ENCODE peak calls at places on chromosomes 5 and 9, in eight cellular contexts. C is GM12865, S is GM10248, R is tibial nerve, E is fibroblast of pulmonary artery, Z is thoracic aorta, L is AG09309, I is progenitor cell of endocrine pancreas. U is an unnamed sample.

GRCh38 chr9:127598839-127599549 is 13.1 kb upstream of the STXBP1 start:
- DNase-seq in Z (no peak), L (no peak), S (no peak), E (no peak), R (no peak), I (no peak), C (no peak), U (no peak)

GRCh38 chr5:138179277-138179857 is 455 bp downstream of the KIF20A start:
- DNase-seq in E (no peak), R (no peak), I (no peak), S (no peak), L (no peak), C (peak), Z (no peak), U (peak)

GRCh38 chr9:122468735-122469134 is 9.0 kb downstream of the OR1J1 start:
- DNase-seq in I (no peak), R (no peak), L (peak), S (no peak), Z (no peak), C (no peak), E (peak), U (no peak)

GRCh38 chr5:69416699-69417098 is 1.8 kb downstream of the MARVELD2 start:
- DNase-seq in L (no peak), C (no peak), Z (no peak), R (no peak), I (no peak), S (no peak), E (no peak), U (no peak)

GRCh38 chr9:120966005-120966369 is 39.4 kb upstream of the TRAF1 start:
- DNase-seq in Z (no peak), S (no peak), E (no peak), I (no peak), L (no peak), R (peak), C (no peak), U (no peak)

GRCh38 chr5:138760448-138761110 is 7.4 kb downstream of the CTNNA1 start:
- DNase-seq in S (no peak), I (no peak), E (no peak), Z (no peak), R (no peak), C (no peak), L (no peak), U (no peak)

GRCh38 chr5:96901384-96901783 is 25.1 kb downstream of the ERAP2 start:
- DNase-seq in R (no peak), E (no peak), C (peak), L (no peak), Z (no peak), I (no peak), S (no peak), U (no peak)

GRCh38 chr9:136722969-136723356 is 10.6 kb downstream of the DIPK1B start:
- DNase-seq in S (no peak), L (no peak), I (no peak), R (no peak), C (no peak), E (no peak), Z (no peak), U (no peak)

GRCh38 chr9:107872457-107873192 is 383.1 kb upstream of the KLF4 start:
- DNase-seq in L (no peak), R (no peak), I (no peak), E (no peak), S (no peak), Z (no peak), C (no peak), U (no peak)

GRCh38 chr9:94056442-94056974 is 27.8 kb upstream of the PTPDC1 start:
- DNase-seq in E (peak), Z (no peak), I (no peak), L (peak), C (peak), R (peak), S (no peak), U (no peak)

GRCh38 chr9:14212116-14212515 is 101.8 kb downstream of the NFIB start:
- DNase-seq in L (no peak), Z (no peak), I (no peak), S (no peak), E (no peak), R (no peak), C (no peak), U (no peak)

GRCh38 chr5:159935946-159936345 is 19.7 kb downstream of the ADRA1B start:
- DNase-seq in I (no peak), C (no peak), Z (no peak), R (no peak), E (no peak), L (no peak), S (no peak), U (no peak)

GRCh38 chr9:76591256-76591950 is 132.4 kb downstream of the GCNT1 start:
- DNase-seq in C (no peak), R (no peak), Z (no peak), I (no peak), S (no peak), L (peak), E (peak), U (no peak)

GRCh38 chr9:123375725-123376132 is 19.7 kb downstream of the CRB2 start:
- DNase-seq in C (no peak), E (no peak), I (no peak), R (no peak), L (no peak), S (no peak), Z (no peak), U (no peak)

GRCh38 chr9:113675475-113675941 is 200.6 kb upstream of the ZNF618 start:
- DNase-seq in C (no peak), R (peak), E (peak), L (peak), Z (peak), S (no peak), I (no peak), U (no peak)

GRCh38 chr5:126484248-126484647 is 61.0 kb downstream of the GRAMD2B start:
- DNase-seq in R (no peak), I (no peak), S (no peak), L (no peak), E (no peak), C (no peak), Z (no peak), U (no peak)

GRCh38 chr5:147437161-147437596 is 72.7 kb downstream of the DPYSL3 start:
- DNase-seq in Z (no peak), L (no peak), R (no peak), S (no peak), E (peak), C (no peak), I (no peak), U (no peak)

GRCh38 chr9:2065704-2066103 is 50.6 kb downstream of the SMARCA2 start:
- DNase-seq in I (no peak), Z (no peak), L (no peak), S (no peak), C (no peak), E (no peak), R (no peak), U (no peak)

DNA sequence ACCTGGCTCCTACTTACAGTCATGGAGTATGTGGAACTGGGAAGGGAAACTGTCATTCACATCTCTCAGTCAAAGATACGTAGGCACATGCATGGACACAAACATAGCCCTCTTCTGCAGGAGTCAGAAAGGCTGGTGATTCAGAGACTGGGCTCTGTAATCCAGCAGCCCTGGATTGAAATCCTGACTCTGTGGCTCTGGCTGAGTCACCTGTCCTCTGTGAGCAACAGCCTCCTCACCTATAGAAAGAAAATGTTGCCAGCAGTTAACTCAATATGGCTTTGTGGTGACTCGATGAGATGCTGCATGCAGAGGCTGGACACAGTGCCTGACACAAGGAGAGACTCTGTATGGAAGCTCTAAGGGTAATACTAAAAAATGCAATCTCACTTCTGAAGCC is 23.8 kb upstream of the CDKN2AIPNL start:
- DNase-seq in S (no peak), I (no peak), R (no peak), C (no peak), Z (no peak), E (peak), L (no peak), U (peak)
- TF ChIP-seq CTCF in S (no peak), I (no peak), R (no peak), C (no peak), Z (no peak), E (no peak), L (no peak), U (no peak)

GRCh38 chr5:134438641-134439621 is 27.2 kb upstream of the CDKN2AIPNL start:
- DNase-seq in L (peak), Z (no peak), E (peak), C (no peak), S (no peak), I (no peak), R (peak), U (no peak)
- TF ChIP-seq CTCF in L (no peak), Z (no peak), E (no peak), C (no peak), S (no peak), I (no peak), R (no peak), U (no peak)

DNA sequence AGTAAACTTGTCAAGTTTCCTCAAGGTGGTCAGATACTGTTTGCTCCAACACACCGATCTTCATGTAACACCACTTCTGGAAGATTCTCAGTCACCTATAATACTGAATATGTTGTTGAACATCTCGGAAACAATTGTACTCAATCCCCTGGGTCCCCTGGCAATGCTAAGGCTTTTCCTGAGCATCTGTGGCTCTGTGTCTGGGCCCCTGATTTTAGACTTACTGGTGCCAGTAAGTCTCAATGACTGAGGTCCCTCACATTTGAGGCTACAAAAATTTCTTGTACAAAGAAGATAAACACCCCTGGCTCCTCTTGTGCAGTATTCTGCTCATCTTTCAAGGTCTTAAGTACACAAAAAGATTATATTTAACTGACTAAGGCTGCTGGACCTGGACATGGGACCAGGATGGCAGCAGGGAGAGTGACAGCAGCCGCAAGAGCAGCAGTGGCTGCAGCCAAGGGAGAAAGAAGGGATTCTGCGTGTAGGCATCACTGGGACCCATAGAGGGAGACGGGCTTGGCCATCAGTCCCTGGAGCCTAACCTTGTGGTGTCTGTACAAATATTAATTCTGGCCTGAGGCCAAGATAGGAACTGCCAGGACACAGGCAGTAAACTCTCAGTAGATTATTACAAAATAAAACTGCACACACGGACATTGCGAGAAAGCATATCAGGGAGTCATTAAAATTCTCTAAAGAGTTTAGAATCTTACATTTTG is 49.0 kb upstream of the TNPO1 start:
- DNase-seq in S (no peak), L (no peak), C (no peak), I (no peak), Z (no peak), R (no peak), E (no peak), U (no peak)
- TF ChIP-seq CTCF in S (no peak), L (no peak), C (no peak), I (no peak), Z (no peak), R (no peak), E (no peak), U (no peak)

DNA sequence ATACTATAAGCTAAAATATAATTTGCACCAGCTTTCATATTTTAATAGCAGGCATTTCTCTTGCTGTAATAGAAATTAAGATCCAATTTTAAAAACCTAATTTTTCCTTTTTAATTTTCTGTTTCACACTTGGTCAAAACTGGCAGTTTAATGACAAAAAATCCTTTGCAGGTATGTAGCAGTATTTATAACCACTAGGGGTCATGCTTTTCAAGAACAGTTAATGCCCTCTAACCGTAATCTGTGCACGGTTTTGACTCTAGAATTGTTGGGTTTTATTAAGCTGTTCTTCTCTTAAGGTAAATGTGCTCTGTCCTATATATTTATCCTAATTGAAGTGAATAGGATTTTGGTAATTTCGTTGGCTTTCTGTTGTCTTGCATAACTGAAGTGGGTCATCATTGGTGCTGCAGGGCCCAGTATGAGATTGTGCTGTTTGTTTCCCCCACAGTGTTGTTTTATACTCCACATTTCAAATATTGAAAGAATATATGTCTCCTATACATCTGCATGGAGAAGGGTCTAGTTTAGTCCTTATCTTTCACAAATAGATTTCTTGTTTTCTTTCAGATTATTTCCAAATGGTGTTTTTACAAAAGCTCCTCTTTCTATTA is 107.4 kb downstream of the SCAMP1 start:
- DNase-seq in S (peak), C (peak), L (peak), I (no peak), Z (no peak), R (no peak), E (peak), U (no peak)
- TF ChIP-seq CTCF in S (peak), C (peak), L (peak), I (peak), Z (peak), R (peak), E (peak), U (peak)

GRCh38 chr5:25858019-25858418 is 1180.4 kb downstream of the CDH9 start:
- DNase-seq in S (no peak), Z (no peak), E (no peak), I (no peak), C (no peak), R (no peak), L (no peak), U (no peak)

GRCh38 chr5:25863811-25864210 is 1174.6 kb downstream of the CDH9 start:
- DNase-seq in I (no peak), S (no peak), Z (no peak), E (no peak), C (no peak), L (no peak), R (no peak), U (no peak)

DNA sequence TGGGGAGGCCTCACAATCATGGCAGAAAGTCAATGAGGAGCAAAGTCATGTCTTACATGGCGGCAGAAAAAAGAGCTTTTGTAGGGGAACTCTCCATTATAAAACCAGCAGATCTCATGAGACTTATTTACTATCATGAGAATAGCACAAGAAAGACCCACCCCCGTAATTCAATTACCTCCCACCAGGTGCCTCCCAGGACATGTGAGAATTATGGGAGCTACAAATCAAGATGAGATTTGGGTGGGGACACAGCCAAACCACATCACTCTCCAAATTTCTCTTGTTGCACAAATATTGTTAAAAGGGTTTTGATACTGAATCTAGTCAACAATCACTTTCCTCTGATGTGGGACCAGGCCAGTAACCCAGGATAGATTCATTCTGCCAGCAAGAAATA is 1176.1 kb downstream of the CDH9 start:
- DNase-seq in L (no peak), S (no peak), I (no peak), R (no peak), E (no peak), C (no peak), Z (no peak), U (peak)
- TF ChIP-seq CTCF in L (no peak), S (no peak), I (peak), R (no peak), E (no peak), C (no peak), Z (no peak), U (no peak)

DNA sequence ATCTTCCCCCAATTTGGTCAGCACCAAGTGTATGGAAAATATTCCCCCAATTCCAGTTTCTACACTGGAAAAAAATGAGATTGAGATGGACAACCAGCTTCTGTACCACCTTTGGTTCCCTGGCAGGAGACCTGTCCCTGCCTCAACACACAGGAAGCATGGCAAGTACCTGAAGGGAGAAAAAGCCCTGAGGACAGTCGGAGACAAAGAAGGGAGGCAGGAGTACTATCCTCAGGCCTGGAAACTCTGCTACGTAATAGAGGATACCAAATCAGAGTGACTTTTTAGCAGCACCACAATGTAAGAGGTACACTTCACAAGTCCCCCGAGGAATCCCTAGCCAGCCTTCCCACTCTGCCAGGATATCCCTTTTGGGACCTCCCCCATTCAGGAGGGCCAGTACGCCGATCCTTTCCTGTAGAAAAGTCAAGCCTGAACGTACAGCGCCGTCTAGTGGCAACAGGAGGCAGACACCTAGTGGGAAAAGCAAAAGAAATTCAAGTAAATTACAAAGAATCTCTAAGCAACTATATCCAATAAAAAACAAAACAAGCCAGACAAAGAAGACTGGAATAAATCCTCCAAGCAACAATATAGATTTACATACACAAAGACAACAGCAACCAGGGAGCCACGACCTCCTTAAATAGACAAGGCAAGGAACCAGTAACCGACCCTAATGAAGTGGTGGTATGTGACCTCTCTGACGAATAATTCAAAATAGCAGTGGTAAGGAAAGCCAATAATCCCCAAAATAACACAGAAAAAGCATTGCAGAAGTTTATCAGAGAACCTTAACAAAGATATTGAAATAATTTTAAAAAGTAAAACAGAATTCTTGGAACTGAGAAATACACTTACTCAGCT is 63.3 kb upstream of the SLCO6A1 start:
- DNase-seq in S (no peak), L (no peak), Z (no peak), E (peak), C (peak), I (no peak), R (no peak), U (peak)
- TF ChIP-seq CTCF in S (peak), L (peak), Z (peak), E (peak), C (peak), I (peak), R (peak), U (peak)

DNA sequence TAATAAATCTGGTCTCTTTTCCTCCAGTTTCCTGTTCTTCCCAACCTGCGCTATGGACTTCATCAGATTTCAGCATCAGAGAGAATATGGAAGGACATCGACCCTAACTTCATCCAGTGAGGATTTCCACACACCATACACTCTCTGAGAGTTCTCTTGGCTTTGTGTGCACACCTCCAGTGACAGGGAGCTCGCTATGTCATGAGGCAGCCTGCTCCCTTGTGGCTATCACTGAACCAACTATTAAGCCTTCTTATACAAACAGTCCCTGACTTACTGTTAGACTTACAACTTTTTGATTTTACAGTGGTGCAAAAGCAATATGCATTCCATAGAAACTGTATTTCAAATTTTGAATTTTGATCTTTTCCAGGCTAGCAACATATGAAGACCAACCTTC is 12.2 kb upstream of the B4GALT1 start:
- DNase-seq in I (no peak), S (no peak), L (no peak), Z (no peak), R (no peak), C (no peak), E (no peak), U (no peak)
- TF ChIP-seq CTCF in I (no peak), S (no peak), L (no peak), Z (no peak), R (no peak), C (no peak), E (no peak), U (no peak)

U was measured in activated CD8-positive, alpha-beta T cell treated with anti-CD3 and anti-CD28 coated beads for 36 hours.